ENCODE peak calls at places on chromosomes 6 and 20, in four cellular contexts. N, W, C and Z are unnamed samples.

GRCh38 chr6:27303613-27304272 is 8.3 kb downstream of the POM121L2 start:
- DNase-seq in N (no peak), W (no peak), C (no peak), Z (no peak)

GRCh38 chr20:23061713-23062561 is 12.5 kb upstream of the THBD start:
- DNase-seq in N (no peak), W (no peak), C (peak), Z (no peak)

GRCh38 chr6:39301606-39302005 is 12.6 kb downstream of the KCNK17 start:
- DNase-seq in N (no peak), W (no peak), C (no peak), Z (no peak)

GRCh38 chr6:35694462-35694861 is 5.7 kb upstream of the FKBP5 start:
- DNase-seq in N (no peak), W (no peak), C (no peak), Z (no peak)

GRCh38 chr6:96499781-96500180 is 21.8 kb upstream of the UFL1 start:
- DNase-seq in N (no peak), W (no peak), C (no peak), Z (peak)

GRCh38 chr6:150352321-150353296 is 16.2 kb upstream of the IYD start:
- DNase-seq in N (no peak), W (no peak), C (peak), Z (no peak)

GRCh38 chr6:107443904-107444267 is 15.5 kb downstream of the PDSS2 start:
- DNase-seq in N (no peak), W (no peak), C (no peak), Z (no peak)

GRCh38 chr6:110814488-110815259 is 595 bp downstream of the CDK19 start:
- DNase-seq in N (peak), W (peak), C (peak), Z (peak)

GRCh38 chr20:23228912-23229311 is 121.7 kb upstream of the NXT1 start:
- DNase-seq in N (no peak), W (no peak), C (peak), Z (no peak)

GRCh38 chr20:48776306-48776705 is 51.5 kb downstream of the PREX1 start:
- DNase-seq in N (no peak), W (no peak), C (no peak), Z (no peak)

GRCh38 chr6:82750570-82750969 is 315.1 kb downstream of the UBE3D start:
- DNase-seq in N (no peak), W (no peak), C (no peak), Z (no peak)

GRCh38 chr6:167721291-167721690 is 105.4 kb upstream of the AFDN start:
- DNase-seq in N (no peak), W (peak), C (no peak), Z (no peak)

GRCh38 chr6:128216917-128217316 is 303.5 kb downstream of the PTPRK start:
- DNase-seq in N (no peak), W (no peak), C (no peak), Z (no peak)

GRCh38 chr6:91185072-91185471 is 598.2 kb upstream of the MAP3K7 start:
- DNase-seq in N (no peak), W (no peak), C (no peak), Z (no peak)

GRCh38 chr6:51814418-51814817 is 273.0 kb downstream of the PKHD1 start:
- DNase-seq in N (no peak), W (no peak), C (no peak), Z (no peak)

GRCh38 chr20:33407251-33407650 is 5.9 kb upstream of the CDK5RAP1 start:
- DNase-seq in N (no peak), W (no peak), C (no peak), Z (no peak)